ENCODE peak calls at places on chromosome 18, in nine cellular contexts. Y is NCI-H1092 treated with DMSO at 0.1 percent for 48 hours; B is MCF 10A; E is astrocyte of the spinal cord; M is fibroblast of pulmonary artery; I is HT1080; N is activated naive CD8-positive, alpha-beta T cell treated with anti-CD3 and anti-CD28 coated beads, Interleukin-2, amount 50 U/mL, for 16 hours; U is substantia nigra; Z is NCI-H1436 treated with DMSO at 0.1 percent for 48 hours. Q is an unnamed sample.

GRCh38 chr18:10169064-10169562 is 255.3 kb downstream of the VAPA start:
- DNase-seq in M (peak; percentile 66), E (peak; percentile 82), Z (peak; percentile 46), U (no peak), I (no peak), N (no peak), B (peak; percentile 76), Y (peak; percentile 60), Q (peak; percentile 97)

GRCh38 chr18:21897811-21898210 is 157.2 kb downstream of the MIB1 start:
- DNase-seq in B (peak; percentile 73), Y (peak; percentile 31), U (no peak), N (no peak), E (peak; percentile 41), M (peak; percentile 61), Z (no peak), I (peak; percentile 36), Q (peak; percentile 57)

GRCh38 chr18:2994603-2995432 is 18.1 kb downstream of the LPIN2 start:
- DNase-seq in E (no peak), I (no peak), N (no peak), B (no peak), Y (no peak), M (no peak), U (no peak), Z (no peak), Q (no peak)

GRCh38 chr18:54389143-54389505 is 31.4 kb downstream of the C18orf54 start:
- DNase-seq in E (no peak), I (no peak), U (no peak), Y (no peak), M (no peak), Z (no peak), B (no peak), N (no peak), Q (no peak)

GRCh38 chr18:37607281-37607680 is 41.7 kb upstream of the CELF4 start:
- DNase-seq in E (no peak), U (no peak), Z (no peak), B (no peak), N (no peak), I (no peak), M (no peak), Y (no peak), Q (no peak)

GRCh38 chr18:394276-394996 is 106.1 kb downstream of the COLEC12 start:
- DNase-seq in N (no peak), Z (no peak), Y (peak; percentile 4), B (no peak), U (no peak), E (no peak), M (no peak), I (no peak), Q (no peak)

GRCh38 chr18:63451774-63452173 is 25.0 kb upstream of the SERPINB5 start:
- DNase-seq in B (peak; percentile 92), N (no peak), Y (no peak), Z (no peak), E (no peak), U (no peak), M (peak; percentile 63), I (no peak), Q (peak; percentile 19)

GRCh38 chr18:48355526-48356115 is 53.6 kb downstream of the ZBTB7C start:
- DNase-seq in M (no peak), Z (no peak), U (no peak), Y (no peak), N (no peak), E (no peak), I (no peak), B (no peak), Q (no peak)

GRCh38 chr18:48419268-48420022 is 10.3 kb upstream of the ZBTB7C start:
- DNase-seq in N (no peak), Y (no peak), E (no peak), Z (no peak), M (no peak), B (no peak), U (no peak), I (no peak), Q (no peak)

GRCh38 chr18:51953521-51953920 is 386.5 kb upstream of the DCC start:
- DNase-seq in M (no peak), B (no peak), N (no peak), I (no peak), E (no peak), Z (no peak), Y (no peak), U (no peak), Q (no peak)

GRCh38 chr18:49400398-49401072 is 59.9 kb downstream of the DYM start:
- DNase-seq in I (no peak), Y (no peak), Z (no peak), N (no peak), B (no peak), U (no peak), M (no peak), E (peak; percentile 9), Q (peak; percentile 31)

GRCh38 chr18:36386150-36386920 is 88.8 kb downstream of the FHOD3 start:
- DNase-seq in Z (no peak), N (no peak), M (no peak), B (peak; percentile 72), U (no peak), Y (no peak), I (peak; percentile 62), E (no peak), Q (no peak)

GRCh38 chr18:48817021-48817461 is 133.7 kb downstream of the SMAD7 start:
- DNase-seq in M (no peak), I (no peak), U (no peak), Y (no peak), E (no peak), Z (no peak), B (no peak), N (no peak), Q (no peak)

GRCh38 chr18:74082476-74083070 is 65.1 kb downstream of the FBXO15 start:
- DNase-seq in M (peak; percentile 24), B (peak; percentile 57), U (peak; percentile 63), I (peak; percentile 65), E (peak; percentile 57), Y (peak; percentile 76), N (peak; percentile 34), Z (no peak), Q (no peak)

GRCh38 chr18:75210274-75211001 is at the start of gene TSHZ1:
- DNase-seq in Y (peak; percentile 98), I (peak; percentile 87), B (peak; percentile 91), U (peak; percentile 47), Z (peak; percentile 88), N (no peak), E (peak; percentile 86), M (peak; percentile 88), Q (peak; percentile 92)

GRCh38 chr18:36993068-36993467 is 164.1 kb downstream of the KIAA1328 start:
- DNase-seq in B (no peak), N (no peak), Y (no peak), E (peak; percentile 47), Z (no peak), U (no peak), I (peak; percentile 50), M (peak; percentile 70), Q (peak; percentile 21)

GRCh38 chr18:43534511-43534910 is 257.2 kb upstream of the SYT4 start:
- DNase-seq in B (peak; percentile 49), E (peak; percentile 4), M (no peak), N (no peak), I (no peak), Y (no peak), U (no peak), Z (no peak), Q (no peak)

GRCh38 chr18:70693196-70693595 is 404.4 kb downstream of the SOCS6 start:
- DNase-seq in N (no peak), Z (no peak), U (no peak), M (no peak), I (peak; percentile 43), B (no peak), E (peak; percentile 49), Y (no peak), Q (no peak)

GRCh38 chr18:8807502-8807833 is 102.1 kb downstream of the MTCL1 start:
- DNase-seq in Y (no peak), U (no peak), M (no peak), Z (no peak), I (no peak), B (no peak), N (no peak), E (no peak), Q (no peak)

GRCh38 chr18:45110577-45111506 is 430.2 kb downstream of the SETBP1 start:
- DNase-seq in M (peak; percentile 8), I (peak; percentile 50), Z (no peak), E (no peak), U (no peak), N (no peak), B (peak; percentile 15), Y (no peak), Q (no peak)

GRCh38 chr18:45357681-45358470 is 257.4 kb upstream of the SLC14A2 start:
- DNase-seq in E (no peak), Y (peak; percentile 38), I (peak; percentile 58), B (no peak), N (no peak), M (no peak), U (no peak), Z (no peak), Q (no peak)

GRCh38 chr18:69257861-69258458 is 142.7 kb upstream of the DOK6 start:
- DNase-seq in U (no peak), B (peak; percentile 88), N (no peak), Y (no peak), I (peak; percentile 63), M (peak; percentile 91), Z (no peak), E (peak; percentile 73), Q (peak; percentile 5)